ENCODE peak calls at places on chromosome 1, in four cellular contexts. One of them, this sample, is unnamed.

GRCh38 chr1:57934745-57935144 is 510.9 kb upstream of the DAB1 start:
- DNase-seq in activated CD4-positive, CD25-positive, alpha-beta regulatory T cell: no peak
- DNase-seq in T-helper 9 cell: no peak
- DNase-seq in fibroblast of the aortic adventitia: no peak
- DNase-seq in this sample: no peak

GRCh38 chr1:107141491-107142369 is 891 bp downstream of the NTNG1 start:
- DNase-seq in activated CD4-positive, CD25-positive, alpha-beta regulatory T cell: no peak
- DNase-seq in T-helper 9 cell: no peak
- DNase-seq in fibroblast of the aortic adventitia: peak
- DNase-seq in this sample: peak

GRCh38 chr1:214563881-214564280 is 12.5 kb upstream of the PTPN14 start:
- DNase-seq in T-helper 9 cell: no peak
- DNase-seq in fibroblast of the aortic adventitia: peak
- DNase-seq in activated CD4-positive, CD25-positive, alpha-beta regulatory T cell: no peak
- DNase-seq in this sample: no peak

GRCh38 chr1:75097686-75098085 is 36.5 kb upstream of the LHX8 start:
- DNase-seq in fibroblast of the aortic adventitia: peak
- DNase-seq in T-helper 9 cell: no peak
- DNase-seq in activated CD4-positive, CD25-positive, alpha-beta regulatory T cell: no peak
- DNase-seq in this sample: peak

GRCh38 chr1:24551910-24552571 is 3.8 kb upstream of the NCMAP start:
- DNase-seq in activated CD4-positive, CD25-positive, alpha-beta regulatory T cell: no peak
- DNase-seq in T-helper 9 cell: no peak
- DNase-seq in fibroblast of the aortic adventitia: no peak
- DNase-seq in this sample: no peak

GRCh38 chr1:118535901-118536300 is 350.9 kb upstream of the SPAG17 start:
- DNase-seq in T-helper 9 cell: no peak
- DNase-seq in fibroblast of the aortic adventitia: no peak
- DNase-seq in activated CD4-positive, CD25-positive, alpha-beta regulatory T cell: no peak
- DNase-seq in this sample: no peak

GRCh38 chr1:14937288-14937949 is 216.1 kb upstream of the TMEM51 start:
- DNase-seq in fibroblast of the aortic adventitia: no peak
- DNase-seq in T-helper 9 cell: no peak
- DNase-seq in activated CD4-positive, CD25-positive, alpha-beta regulatory T cell: no peak
- DNase-seq in this sample: no peak

GRCh38 chr1:167467126-167467725 is 51.1 kb downstream of the CD247 start:
- DNase-seq in activated CD4-positive, CD25-positive, alpha-beta regulatory T cell: no peak
- DNase-seq in T-helper 9 cell: no peak
- DNase-seq in fibroblast of the aortic adventitia: no peak
- DNase-seq in this sample: no peak

GRCh38 chr1:100187912-100188311 is 9.9 kb upstream of the LRRC39 start:
- DNase-seq in fibroblast of the aortic adventitia: peak
- DNase-seq in T-helper 9 cell: no peak
- DNase-seq in activated CD4-positive, CD25-positive, alpha-beta regulatory T cell: no peak
- DNase-seq in this sample: peak

GRCh38 chr1:57770236-57770635 is 346.4 kb upstream of the DAB1 start:
- DNase-seq in activated CD4-positive, CD25-positive, alpha-beta regulatory T cell: no peak
- DNase-seq in T-helper 9 cell: no peak
- DNase-seq in fibroblast of the aortic adventitia: no peak
- DNase-seq in this sample: no peak

GRCh38 chr1:36597514-36597913 is 114.8 kb upstream of the CSF3R start:
- DNase-seq in T-helper 9 cell: no peak
- DNase-seq in activated CD4-positive, CD25-positive, alpha-beta regulatory T cell: no peak
- DNase-seq in fibroblast of the aortic adventitia: no peak
- DNase-seq in this sample: no peak

GRCh38 chr1:84998642-84999280 is 1.8 kb upstream of the MCOLN2 start:
- DNase-seq in T-helper 9 cell: peak
- DNase-seq in activated CD4-positive, CD25-positive, alpha-beta regulatory T cell: peak
- DNase-seq in fibroblast of the aortic adventitia: no peak
- DNase-seq in this sample: no peak

GRCh38 chr1:2961081-2961480 is 60.2 kb upstream of the ACTRT2 start:
- DNase-seq in T-helper 9 cell: no peak
- DNase-seq in activated CD4-positive, CD25-positive, alpha-beta regulatory T cell: no peak
- DNase-seq in fibroblast of the aortic adventitia: no peak
- DNase-seq in this sample: no peak

GRCh38 chr1:23528245-23528978 is 2.6 kb downstream of the E2F2 start:
- DNase-seq in fibroblast of the aortic adventitia: peak
- DNase-seq in T-helper 9 cell: peak
- DNase-seq in activated CD4-positive, CD25-positive, alpha-beta regulatory T cell: peak
- DNase-seq in this sample: peak

GRCh38 chr1:29470788-29471119 is 234.4 kb downstream of the PTPRU start:
- DNase-seq in activated CD4-positive, CD25-positive, alpha-beta regulatory T cell: no peak
- DNase-seq in T-helper 9 cell: no peak
- DNase-seq in fibroblast of the aortic adventitia: no peak
- DNase-seq in this sample: no peak

GRCh38 chr1:92916899-92917298 is 44.4 kb downstream of the DIPK1A start:
- DNase-seq in T-helper 9 cell: no peak
- DNase-seq in activated CD4-positive, CD25-positive, alpha-beta regulatory T cell: no peak
- DNase-seq in fibroblast of the aortic adventitia: no peak
- DNase-seq in this sample: no peak

GRCh38 chr1:168230709-168231108 is 4.9 kb downstream of the SFT2D2 start:
- DNase-seq in T-helper 9 cell: no peak
- DNase-seq in activated CD4-positive, CD25-positive, alpha-beta regulatory T cell: no peak
- DNase-seq in fibroblast of the aortic adventitia: no peak
- DNase-seq in this sample: no peak

GRCh38 chr1:197559244-197559643 is 216.0 kb downstream of the DENND1B start:
- DNase-seq in activated CD4-positive, CD25-positive, alpha-beta regulatory T cell: no peak
- DNase-seq in T-helper 9 cell: no peak
- DNase-seq in fibroblast of the aortic adventitia: no peak
- DNase-seq in this sample: no peak

GRCh38 chr1:165353731-165354671 is 2.5 kb downstream of the LMX1A start:
- DNase-seq in activated CD4-positive, CD25-positive, alpha-beta regulatory T cell: no peak
- DNase-seq in T-helper 9 cell: no peak
- DNase-seq in fibroblast of the aortic adventitia: no peak
- DNase-seq in this sample: no peak

GRCh38 chr1:225657462-225657989 is 4.6 kb upstream of the ENAH start:
- DNase-seq in T-helper 9 cell: no peak
- DNase-seq in fibroblast of the aortic adventitia: peak
- DNase-seq in activated CD4-positive, CD25-positive, alpha-beta regulatory T cell: no peak
- DNase-seq in this sample: peak

GRCh38 chr1:167043752-167044488 is 46.3 kb downstream of the GPA33 start:
- DNase-seq in fibroblast of the aortic adventitia: peak
- DNase-seq in T-helper 9 cell: peak
- DNase-seq in activated CD4-positive, CD25-positive, alpha-beta regulatory T cell: peak
- DNase-seq in this sample: peak

GRCh38 chr1:53678046-53678445 is 60.9 kb downstream of the GLIS1 start:
- DNase-seq in T-helper 9 cell: no peak
- DNase-seq in activated CD4-positive, CD25-positive, alpha-beta regulatory T cell: no peak
- DNase-seq in fibroblast of the aortic adventitia: no peak
- DNase-seq in this sample: no peak

GRCh38 chr1:186183970-186184628 is 191.0 kb downstream of the TPR start:
- DNase-seq in T-helper 9 cell: no peak
- DNase-seq in activated CD4-positive, CD25-positive, alpha-beta regulatory T cell: no peak
- DNase-seq in fibroblast of the aortic adventitia: peak
- DNase-seq in this sample: peak

GRCh38 chr1:169892819-169893644 is 664 bp downstream of the SCYL3 start:
- DNase-seq in T-helper 9 cell: no peak
- DNase-seq in fibroblast of the aortic adventitia: peak
- DNase-seq in activated CD4-positive, CD25-positive, alpha-beta regulatory T cell: no peak
- DNase-seq in this sample: peak

This sample was measured in GM03348.